ENCODE peak calls at places on chromosomes 4 and X, in five cellular contexts. D, H, J, M and P are unnamed samples. For H3K9me3 and H3K4me1, the result is how much of the 10 kb centered on the place peaks cover.

GRCh38 chr4:128468485-128468989 is 180.9 kb upstream of the PGRMC2 start:
- DNase-seq in D (peak), H (no peak), J (peak), M (no peak), P (peak)

GRCh38 chr4:36133658-36134057 is 110.7 kb downstream of the ARAP2 start:
- DNase-seq in D (no peak), H (no peak), J (no peak), M (no peak), P (no peak)

GRCh38 chr4:6955261-6955911 is 45.8 kb downstream of the TBC1D14 start:
- DNase-seq in D (peak), H (no peak), J (no peak), M (no peak), P (no peak)

GRCh38 chr4:19193274-19193962 is 1058.3 kb upstream of the SLIT2 start:
- DNase-seq in D (no peak), H (no peak), J (no peak), M (no peak), P (no peak)

GRCh38 chr4:8419222-8420041 is 21.1 kb downstream of the ACOX3 start:
- DNase-seq in D (no peak), H (no peak), J (peak), M (no peak), P (no peak)

GRCh38 chr4:109729155-109729562 is 711 bp downstream of the PLA2G12A start:
- DNase-seq in D (no peak), H (no peak), J (peak), M (peak), P (no peak)

GRCh38 chr4:165612936-165613335 is 234.1 kb downstream of the CPE start:
- DNase-seq in D (no peak), H (no peak), J (no peak), M (no peak), P (no peak)

GRCh38 chr4:111028829-111029228 is 406.0 kb upstream of the PITX2 start:
- DNase-seq in D (no peak), H (no peak), J (peak), M (no peak), P (no peak)

GRCh38 chr4:153205028-153205648 is 895 bp downstream of the TRIM2 start:
- DNase-seq in D (peak), H (peak), J (no peak), M (no peak), P (peak)

GRCh38 chr4:188949608-188950007 is 810.4 kb downstream of the TRIML1 start:
- DNase-seq in D (no peak), H (no peak), J (no peak), M (no peak), P (no peak)

GRCh38 chr4:21012851-21013331 is 312.6 kb downstream of the PACRGL start:
- DNase-seq in D (no peak), H (no peak), J (no peak), M (no peak), P (no peak)

GRCh38 chr4:184988611-184989010 is 29.7 kb upstream of the HELT start:
- DNase-seq in D (peak), H (no peak), J (no peak), M (no peak), P (no peak)

GRCh38 chr4:271492-272103 is 33.7 kb downstream of the ZNF732 start:
- DNase-seq in D (no peak), H (no peak), J (no peak), M (no peak), P (no peak)
- H3K9me3 ChIP-seq in D (half or more), H (under half), J (under half), M (half or more), P (half or more)

GRCh38 chrX:20322887-20323286 is 56.2 kb upstream of the RPS6KA3 start:
- DNase-seq in D (no peak), H (no peak), J (no peak), M (no peak), P (no peak)
- H3K4me1 ChIP-seq in D (under half), H (under half), J (under half), M (under half), P (under half)

DNA sequence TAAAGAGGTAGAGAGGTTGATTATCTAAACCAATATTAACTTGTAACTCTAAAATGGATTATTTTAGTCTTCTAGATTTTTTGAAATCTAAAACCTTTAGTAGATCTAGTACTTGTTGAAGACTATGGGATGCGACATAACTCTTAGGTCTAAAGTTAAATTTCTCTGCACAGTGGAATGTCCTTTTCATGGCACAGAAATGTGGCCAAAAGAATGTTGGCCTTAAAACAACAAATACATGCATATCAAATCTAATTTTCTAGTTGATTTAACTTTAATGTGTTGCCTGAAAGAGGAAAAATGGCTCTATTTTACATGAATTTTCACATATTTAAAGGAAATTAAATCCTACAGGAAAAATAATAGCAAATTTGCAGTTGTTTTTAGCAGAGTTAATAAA is 30.3 kb downstream of the NFKB1 start:
- DNase-seq in D (no peak), H (no peak), J (no peak), M (no peak), P (no peak)
- H3K9me3 ChIP-seq in D (under half), H (under half), J (under half), M (under half), P (under half)

GRCh38 chr4:41394362-41394960 is 137.7 kb downstream of the UCHL1 start:
- DNase-seq in D (no peak), H (no peak), J (peak), M (no peak), P (no peak)
- H3K4me1 ChIP-seq in D (under half), H (under half), J (under half), M (under half), P (under half)

GRCh38 chr4:175986-176385 is 51.7 kb downstream of the ZNF718 start:
- DNase-seq in D (no peak), H (no peak), J (no peak), M (no peak), P (no peak)
- H3K9me3 ChIP-seq in D (half or more), H (under half), J (under half), M (under half), P (under half)

GRCh38 chr4:76210502-76210901 is 3.1 kb downstream of the SCARB2 start:
- DNase-seq in D (no peak), H (no peak), J (peak), M (no peak), P (no peak)
- H3K4me1 ChIP-seq in D (half or more), H (under half), J (half or more), M (under half), P (half or more)

GRCh38 chr4:48005781-48006180 is 10.7 kb downstream of the CNGA1 start:
- DNase-seq in D (no peak), H (no peak), J (no peak), M (no peak), P (no peak)
- H3K9me3 ChIP-seq in D (under half), H (under half), J (under half), M (under half), P (under half)

GRCh38 chr4:143406523-143406922 is 69.8 kb downstream of the GAB1 start:
- DNase-seq in D (peak), H (no peak), J (peak), M (no peak), P (peak)
- H3K4me1 ChIP-seq in D (under half), H (under half), J (under half), M (half or more), P (under half)

DNA sequence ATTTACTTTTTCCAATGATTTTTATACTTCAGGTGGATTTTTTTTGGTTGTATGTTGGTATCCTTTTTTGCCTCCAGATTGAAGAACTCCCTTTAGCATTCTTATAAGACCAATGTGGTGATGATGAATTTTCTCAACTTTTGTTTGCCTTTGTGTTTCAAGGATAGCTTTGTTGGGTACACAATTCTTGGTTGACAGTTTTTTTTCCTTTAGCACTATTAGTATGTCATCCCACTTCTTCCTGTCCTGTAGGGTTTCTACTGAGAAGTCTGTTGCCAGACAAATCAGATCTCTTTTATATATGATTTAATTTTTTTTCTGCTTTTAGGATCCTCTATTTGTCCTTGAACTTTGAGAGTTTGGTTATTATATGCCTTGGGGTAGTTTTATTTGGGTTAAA is 463.0 kb upstream of the GALNT7 start:
- DNase-seq in D (no peak), H (no peak), J (no peak), M (no peak), P (no peak)
- H3K9me3 ChIP-seq in D (under half), H (under half), J (under half), M (under half), P (under half)

GRCh38 chr4:1815997-1816860 is 23.1 kb downstream of the FGFR3 start:
- DNase-seq in D (no peak), H (no peak), J (no peak), M (no peak), P (no peak)
- H3K4me1 ChIP-seq in D (under half), H (under half), J (under half), M (under half), P (under half)